ENCODE peak calls at places on chromosomes 2 and 18, in six cellular contexts. Y, K, X, F, J and I are unnamed samples.

GRCh38 chr2:102050854-102051391 is 59.2 kb downstream of the IL1R2 start:
- DNase-seq in X (no peak), F (no peak), J (peak), Y (no peak), K (peak), I (no peak)

GRCh38 chr2:37561615-37562569 is 109.5 kb downstream of the CDC42EP3 start:
- DNase-seq in F (peak), J (peak), X (no peak), Y (no peak), K (peak), I (peak)

GRCh38 chr18:70373062-70373519 is 84.2 kb downstream of the SOCS6 start:
- DNase-seq in Y (no peak), X (no peak), K (peak), J (peak), F (no peak), I (peak)

GRCh38 chr2:191844706-191845105 is 2.2 kb downstream of the CAVIN2 start:
- DNase-seq in X (no peak), Y (no peak), F (no peak), K (peak), J (no peak), I (no peak)

GRCh38 chr2:9373047-9373446 is 50.3 kb downstream of the ITGB1BP1 start:
- DNase-seq in F (no peak), K (no peak), X (no peak), Y (no peak), J (no peak), I (no peak)

GRCh38 chr2:181190711-181191110 is 210.3 kb downstream of the UBE2E3 start:
- DNase-seq in X (no peak), K (no peak), F (no peak), Y (no peak), J (no peak), I (no peak)

GRCh38 chr18:76955529-76956170 is 133.3 kb downstream of the ZNF236 start:
- DNase-seq in K (no peak), X (no peak), Y (no peak), F (no peak), J (no peak), I (peak)

GRCh38 chr2:111194835-111195621 is 74.3 kb downstream of the BCL2L11 start:
- DNase-seq in K (no peak), F (no peak), J (no peak), Y (no peak), X (no peak), I (no peak)

GRCh38 chr2:70670626-70671025 is 97.4 kb downstream of the ADD2 start:
- DNase-seq in F (peak), J (no peak), Y (no peak), K (no peak), X (no peak), I (no peak)

GRCh38 chr2:54673501-54673998 is 49.9 kb upstream of the EML6 start:
- DNase-seq in F (no peak), K (no peak), X (no peak), Y (no peak), J (no peak), I (peak)

GRCh38 chr2:238320648-238321281 is 447 bp downstream of the TRAF3IP1 start:
- DNase-seq in K (peak), F (no peak), Y (no peak), X (no peak), J (peak), I (peak)
- H3K9ac ChIP-seq in K (peak), F (peak), Y (no peak), X (peak), J (peak), I (peak)

DNA sequence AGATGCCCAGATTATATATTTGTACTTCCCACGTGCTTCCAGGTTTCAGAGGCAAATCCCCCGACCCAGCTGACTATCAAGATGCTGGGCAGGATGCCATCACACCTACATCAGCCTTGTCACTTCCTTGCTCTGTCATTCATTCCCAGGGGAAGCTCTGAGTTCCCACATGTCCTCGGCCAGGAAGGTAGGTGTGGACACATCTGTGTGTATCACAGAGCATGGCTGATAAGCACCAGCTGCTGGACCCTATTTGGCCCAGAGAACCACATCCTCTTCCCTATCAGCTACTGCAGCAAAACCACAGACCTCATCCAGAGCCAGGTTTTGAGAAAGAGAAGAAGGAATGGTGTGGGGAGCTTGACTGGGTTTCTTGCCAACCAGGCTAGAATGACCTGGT is 31.9 kb upstream of the ITGA6 start:
- DNase-seq in F (no peak), Y (no peak), X (no peak), K (peak), J (no peak), I (no peak)
- H4K91ac ChIP-seq in F (no peak), Y (no peak), X (no peak), K (no peak), J (no peak), I (no peak)

GRCh38 chr2:84925724-84926376 is 20.4 kb downstream of the TMSB10 start:
- DNase-seq in X (peak), J (peak), Y (peak), F (peak), K (peak), I (peak)
- H3K9ac ChIP-seq in X (no peak), J (peak), Y (no peak), F (no peak), K (peak), I (no peak)

DNA sequence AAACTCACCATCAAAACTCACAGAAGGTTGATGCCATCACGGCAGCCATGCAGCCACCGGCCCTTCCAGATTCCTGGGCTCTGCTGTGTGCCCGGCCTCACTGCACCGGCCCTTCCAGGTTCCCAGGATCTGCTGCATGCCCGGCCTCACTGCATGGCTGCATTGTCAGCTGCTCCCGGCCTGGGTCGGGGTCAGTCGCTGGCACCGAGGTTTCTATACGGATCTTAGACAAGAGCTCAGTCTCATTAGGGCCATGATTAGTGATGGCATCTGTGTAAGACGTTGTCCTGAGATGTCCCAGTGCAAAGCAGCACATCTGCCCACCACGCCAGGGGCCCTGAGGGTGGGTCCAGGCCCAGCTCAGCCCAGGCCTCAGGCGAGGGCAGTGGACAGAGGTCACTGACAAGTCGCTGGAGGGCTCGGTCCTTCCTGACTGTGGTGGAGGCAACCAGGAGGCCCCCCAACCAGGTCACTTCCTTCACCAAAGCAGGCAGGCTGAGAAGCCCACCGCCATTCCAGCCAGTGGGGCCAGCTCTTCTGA is 29.4 kb downstream of the TMEM18 start:
- DNase-seq in X (no peak), K (no peak), J (no peak), Y (no peak), F (peak), I (peak)
- H4K91ac ChIP-seq in X (no peak), K (no peak), J (no peak), Y (no peak), F (no peak), I (no peak)

GRCh38 chr2:42309366-42309765 is 51.7 kb downstream of the COX7A2L start:
- DNase-seq in F (no peak), X (no peak), J (no peak), K (no peak), Y (no peak), I (no peak)
- H3K9ac ChIP-seq in F (no peak), X (no peak), J (no peak), K (no peak), Y (no peak), I (no peak)

DNA sequence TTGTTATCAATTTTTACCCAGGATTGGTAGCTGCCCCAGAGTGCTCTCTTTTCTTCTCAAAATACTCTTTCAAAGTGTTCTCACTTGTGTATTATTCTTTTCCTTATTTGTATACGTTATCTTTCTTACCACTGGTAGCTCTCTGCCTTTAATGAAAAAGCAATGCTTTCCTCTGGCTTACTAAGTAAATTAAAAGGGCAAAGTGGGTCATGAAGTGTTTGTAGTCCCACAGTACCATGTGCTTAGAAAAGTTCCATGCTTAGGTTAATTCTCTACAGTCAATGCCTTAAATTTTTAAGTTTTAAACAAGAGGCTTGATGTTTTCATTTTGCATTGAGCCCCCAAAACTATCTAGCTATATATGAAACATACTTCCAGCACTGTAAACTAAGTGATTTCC is 300.2 kb downstream of the ASXL3 start:
- DNase-seq in F (no peak), Y (no peak), K (no peak), J (no peak), X (no peak), I (no peak)
- H4K91ac ChIP-seq in F (no peak), Y (no peak), K (no peak), J (no peak), X (no peak), I (no peak)

GRCh38 chr2:227106845-227107759 is 56.9 kb downstream of the COL4A4 start:
- DNase-seq in J (peak), Y (peak), F (peak), X (peak), K (peak), I (peak)
- H3K9ac ChIP-seq in J (peak), Y (no peak), F (no peak), X (no peak), K (no peak), I (no peak)